ENCODE peak calls at places on chromosomes 4 and X, in nine cellular contexts. Z, H, L, C, T, U, F, B and R are unnamed samples.

GRCh38 chrX:1427756-1428155 is 25.0 kb downstream of the ASMTL start:
- DNase-seq in Z (peak), H (no peak), L (no peak), C (no peak), T (no peak), U (no peak), F (no peak), B (peak), R (no peak)

GRCh38 chr4:24771241-24771640 is 24.1 kb upstream of the SOD3 start:
- DNase-seq in Z (no peak), H (no peak), L (no peak), C (no peak), T (no peak), U (no peak), F (no peak), B (no peak), R (no peak)

GRCh38 chrX:25726539-25726938 is 411.6 kb upstream of the MAGEB18 start:
- DNase-seq in Z (no peak), H (no peak), L (no peak), C (no peak), T (no peak), U (no peak), F (no peak), B (no peak), R (peak)

GRCh38 chrX:119467842-119468185 is 430 bp upstream of the SLC25A5 start:
- DNase-seq in Z (no peak), H (no peak), L (no peak), C (peak), T (no peak), U (no peak), F (no peak), B (no peak), R (no peak)

GRCh38 chr4:25568788-25569231 is 86.8 kb upstream of the SLC34A2 start:
- DNase-seq in Z (no peak), H (no peak), L (no peak), C (no peak), T (peak), U (no peak), F (no peak), B (no peak), R (no peak)

GRCh38 chrX:13123857-13124345 is 79.5 kb upstream of the FAM9C start:
- DNase-seq in Z (no peak), H (peak), L (no peak), C (no peak), T (no peak), U (no peak), F (peak), B (no peak), R (no peak)

GRCh38 chr4:47639531-47639930 is 154.5 kb downstream of the ATP10D start:
- DNase-seq in Z (no peak), H (no peak), L (no peak), C (no peak), T (no peak), U (peak), F (peak), B (no peak), R (no peak)

GRCh38 chrX:55489315-55490009 is at the start of gene USP51:
- DNase-seq in Z (no peak), H (no peak), L (peak), C (peak), T (peak), U (peak), F (peak), B (peak), R (peak)

GRCh38 chr4:174553828-174554227 is 31.5 kb upstream of the HPGD start:
- DNase-seq in Z (no peak), H (no peak), L (no peak), C (no peak), T (no peak), U (no peak), F (no peak), B (no peak), R (no peak)

GRCh38 chrX:100980608-100981497 is 11.3 kb downstream of the ARL13A start:
- DNase-seq in Z (peak), H (peak), L (peak), C (no peak), T (no peak), U (no peak), F (peak), B (no peak), R (peak)

GRCh38 chr4:18250564-18250963 is 229.0 kb upstream of the LCORL start:
- DNase-seq in Z (no peak), H (no peak), L (no peak), C (no peak), T (no peak), U (no peak), F (no peak), B (no peak), R (no peak)

GRCh38 chr4:110085131-110085530 is 113.3 kb downstream of the ELOVL6 start:
- DNase-seq in Z (no peak), H (peak), L (peak), C (no peak), T (peak), U (peak), F (peak), B (no peak), R (no peak)

GRCh38 chr4:15920723-15921591 is 17.6 kb downstream of the FGFBP1 start:
- DNase-seq in Z (no peak), H (no peak), L (peak), C (peak), T (peak), U (no peak), F (peak), B (peak), R (peak)

GRCh38 chrX:97016106-97016505 is 132.4 kb downstream of the RPA4 start:
- DNase-seq in Z (no peak), H (no peak), L (no peak), C (no peak), T (no peak), U (no peak), F (no peak), B (no peak), R (no peak)

GRCh38 chr4:18318682-18319410 is 297.3 kb upstream of the LCORL start:
- DNase-seq in Z (no peak), H (no peak), L (peak), C (no peak), T (no peak), U (no peak), F (no peak), B (peak), R (no peak)

GRCh38 chr4:68461790-68462189 is 14.5 kb downstream of the TMPRSS11E start:
- DNase-seq in Z (no peak), H (no peak), L (no peak), C (no peak), T (no peak), U (no peak), F (no peak), B (no peak), R (no peak)

GRCh38 chr4:121377065-121377464 is 3.8 kb downstream of the QRFPR start:
- DNase-seq in Z (no peak), H (no peak), L (no peak), C (no peak), T (no peak), U (no peak), F (no peak), B (no peak), R (no peak)

GRCh38 chr4:187972135-187972534 is 23.4 kb upstream of the ZFP42 start:
- DNase-seq in Z (no peak), H (no peak), L (no peak), C (no peak), T (no peak), U (no peak), F (peak), B (no peak), R (no peak)

GRCh38 chr4:70728096-70728495 is 6.3 kb downstream of the RUFY3 start:
- DNase-seq in Z (no peak), H (no peak), L (no peak), C (no peak), T (no peak), U (peak), F (no peak), B (no peak), R (no peak)

GRCh38 chrX:80578518-80579105 is 158.4 kb downstream of the TENT5D start:
- DNase-seq in Z (no peak), H (peak), L (no peak), C (no peak), T (no peak), U (peak), F (peak), B (no peak), R (peak)

GRCh38 chr4:25029479-25030282 is 1.1 kb downstream of the LGI2 start:
- DNase-seq in Z (no peak), H (no peak), L (no peak), C (no peak), T (peak), U (no peak), F (no peak), B (no peak), R (no peak)

GRCh38 chr4:71518283-71518989 is 179.6 kb downstream of the SLC4A4 start:
- DNase-seq in Z (no peak), H (no peak), L (no peak), C (no peak), T (no peak), U (no peak), F (no peak), B (no peak), R (no peak)

GRCh38 chrX:34656842-34657780 is at the start of gene TMEM47:
- DNase-seq in Z (peak), H (no peak), L (peak), C (peak), T (peak), U (no peak), F (peak), B (peak), R (peak)

GRCh38 chr4:26175905-26176304 is 144.9 kb upstream of the RBPJ start:
- DNase-seq in Z (no peak), H (no peak), L (no peak), C (no peak), T (no peak), U (no peak), F (no peak), B (no peak), R (no peak)

GRCh38 chrX:132822634-132823012 is 135.8 kb downstream of the HS6ST2 start:
- DNase-seq in Z (no peak), H (no peak), L (no peak), C (no peak), T (no peak), U (no peak), F (no peak), B (no peak), R (no peak)

GRCh38 chr4:78780093-78780492 is 3.9 kb downstream of the BMP2K start:
- DNase-seq in Z (no peak), H (no peak), L (no peak), C (no peak), T (no peak), U (no peak), F (no peak), B (no peak), R (no peak)

GRCh38 chr4:169147217-169147616 is 123.5 kb downstream of the SH3RF1 start:
- DNase-seq in Z (no peak), H (no peak), L (no peak), C (no peak), T (no peak), U (no peak), F (peak), B (no peak), R (no peak)

DNA sequence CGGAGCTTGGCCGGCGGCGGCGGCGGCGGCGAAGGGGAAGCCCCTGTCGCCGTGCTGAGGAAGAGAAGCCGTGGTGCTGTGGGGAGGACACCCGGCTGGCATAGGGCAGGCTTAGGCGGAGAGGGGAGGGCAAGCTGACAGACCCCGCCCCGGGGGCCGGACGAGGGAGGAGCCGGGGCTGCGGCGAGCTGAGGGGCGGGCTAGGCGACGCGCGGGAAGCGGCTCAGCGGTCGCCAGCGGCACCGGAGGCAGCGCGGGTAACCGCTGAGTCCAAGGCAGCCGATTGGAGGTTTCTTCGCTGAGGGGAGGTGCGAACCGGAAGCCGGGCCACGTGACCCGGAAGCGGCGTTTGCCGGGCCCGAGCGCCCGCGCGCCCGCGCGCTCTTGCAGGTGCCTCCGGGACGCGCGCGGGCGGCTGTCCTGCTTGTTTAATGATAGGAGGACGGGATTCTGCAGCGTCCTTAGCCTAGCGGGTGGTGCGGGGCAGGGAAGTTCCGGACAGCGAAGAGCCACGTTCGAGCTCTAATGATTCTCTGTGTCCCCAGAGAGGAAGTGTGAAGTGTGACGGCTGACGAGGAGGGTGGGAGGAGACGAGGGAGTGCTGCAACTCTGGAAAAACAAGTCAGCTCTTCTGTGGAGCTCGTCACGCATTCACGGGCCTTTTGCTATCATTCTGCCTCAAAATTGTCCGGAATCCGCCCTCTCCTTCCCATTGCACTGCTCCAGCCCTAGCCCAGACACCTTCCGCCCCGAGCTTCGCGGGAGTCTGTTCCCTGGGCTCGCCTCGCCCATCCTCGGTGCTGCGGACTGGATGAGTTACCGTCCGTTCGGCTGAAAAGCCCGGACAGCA is at the start of gene AP1S2:
- DNase-seq in Z (peak), H (peak), L (peak), C (peak), T (peak), U (peak), F (peak), B (peak), R (peak)
- TF ChIP-seq POLR2A in Z (peak), H (no peak), L (peak), C (no peak), T (peak), U (peak), F (no peak), B (peak), R (peak)

GRCh38 chrX:106731590-106731989 is 5.1 kb downstream of the RNF128 start:
- DNase-seq in Z (no peak), H (no peak), L (no peak), C (no peak), T (no peak), U (no peak), F (no peak), B (no peak), R (no peak)

GRCh38 chrX:106728337-106728736 is 1.8 kb downstream of the RNF128 start:
- DNase-seq in Z (no peak), H (no peak), L (no peak), C (no peak), T (no peak), U (no peak), F (no peak), B (no peak), R (no peak)

GRCh38 chrX:106730385-106730784 is 3.9 kb downstream of the RNF128 start:
- DNase-seq in Z (no peak), H (peak), L (no peak), C (no peak), T (no peak), U (no peak), F (peak), B (no peak), R (no peak)

GRCh38 chrX:106726485-106727437 is at the start of gene RNF128:
- DNase-seq in Z (peak), H (peak), L (peak), C (no peak), T (peak), U (no peak), F (peak), B (peak), R (no peak)
- TF ChIP-seq POLR2A in Z (no peak), H (peak), L (no peak), C (no peak), T (peak), U (no peak), F (no peak), B (no peak), R (no peak)

GRCh38 chr4:5823542-5824211 is 69.2 kb downstream of the CRMP1 start:
- DNase-seq in Z (no peak), H (no peak), L (no peak), C (no peak), T (no peak), U (no peak), F (no peak), B (no peak), R (no peak)

GRCh38 chr4:5826437-5827107 is 66.3 kb downstream of the CRMP1 start:
- DNase-seq in Z (no peak), H (no peak), L (no peak), C (no peak), T (no peak), U (peak), F (no peak), B (no peak), R (no peak)

GRCh38 chr4:5824227-5824626 is 68.7 kb downstream of the CRMP1 start:
- DNase-seq in Z (no peak), H (no peak), L (no peak), C (no peak), T (no peak), U (no peak), F (no peak), B (no peak), R (no peak)

GRCh38 chr4:5825642-5826041 is 67.2 kb downstream of the CRMP1 start:
- DNase-seq in Z (no peak), H (no peak), L (no peak), C (no peak), T (no peak), U (no peak), F (no peak), B (no peak), R (no peak)

GRCh38 chr4:5824635-5825034 is 68.3 kb downstream of the CRMP1 start:
- DNase-seq in Z (no peak), H (peak), L (no peak), C (no peak), T (no peak), U (peak), F (peak), B (no peak), R (peak)
- TF ChIP-seq POLR2A in Z (no peak), H (no peak), L (no peak), C (no peak), T (no peak), U (no peak), F (no peak), B (no peak), R (no peak)

GRCh38 chrX:40153335-40154221 is 55.8 kb upstream of the BCOR start:
- DNase-seq in Z (no peak), H (no peak), L (peak), C (no peak), T (peak), U (peak), F (no peak), B (peak), R (peak)
- TF ChIP-seq POLR2A in Z (no peak), H (no peak), L (no peak), C (no peak), T (no peak), U (peak), F (no peak), B (no peak), R (peak)

DNA sequence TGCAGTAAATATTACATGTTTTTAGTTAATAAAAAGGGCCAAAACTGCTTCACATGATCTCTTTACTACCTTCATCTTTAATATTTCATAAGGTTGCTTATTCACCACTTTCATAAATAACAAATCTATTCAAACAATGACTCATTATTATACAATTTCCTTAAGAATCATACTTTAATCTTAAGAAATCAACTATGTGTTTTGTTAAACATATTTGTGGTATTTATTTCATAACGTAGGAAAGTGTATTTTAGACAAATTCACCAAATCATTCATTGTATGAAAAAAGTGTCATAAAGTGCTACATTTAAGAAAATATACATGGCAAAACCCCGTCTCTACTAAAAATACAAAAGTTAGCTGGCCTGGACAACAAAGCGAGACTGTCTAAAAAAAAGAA is 150.5 kb upstream of the RXFP1 start:
- DNase-seq in Z (no peak), H (no peak), L (no peak), C (no peak), T (no peak), U (no peak), F (peak), B (no peak), R (no peak)
- TF ChIP-seq POLR2A in Z (no peak), H (no peak), L (no peak), C (no peak), T (no peak), U (no peak), F (no peak), B (no peak), R (no peak)

GRCh38 chrX:24153175-24153795 is 3.8 kb downstream of the ZFX start:
- DNase-seq in Z (no peak), H (no peak), L (no peak), C (no peak), T (no peak), U (peak), F (no peak), B (no peak), R (no peak)
- TF ChIP-seq POLR2A in Z (no peak), H (peak), L (no peak), C (no peak), T (no peak), U (no peak), F (no peak), B (no peak), R (no peak)